ENCODE peak calls at places on chromosomes 4 and X, in five cellular contexts. One of them, this sample, is unnamed.
A peak's percentile ranks its signal among the peaks of the same experiment; 100 is the strongest.

GRCh38 chrX:150270622-150271021 is 92.5 kb upstream of the MAMLD1 start:
- DNase-seq in RPMI7951: no peak
- DNase-seq in iris pigment epithelial cell: no peak
- DNase-seq in sciatic nerve: no peak
- DNase-seq in activated gamma-delta T cell treated with Interleukin-2 at 50 U/mL for 16 hours: no peak
- DNase-seq in this sample: no peak

GRCh38 chr4:24470681-24471622 is 113.4 kb downstream of the DHX15 start:
- DNase-seq in RPMI7951: no peak
- DNase-seq in iris pigment epithelial cell: peak; percentile 54
- DNase-seq in sciatic nerve: peak; percentile 73
- DNase-seq in activated gamma-delta T cell treated with Interleukin-2 at 50 U/mL for 16 hours: no peak
- DNase-seq in this sample: peak; percentile 61

GRCh38 chrX:13649823-13650222 is 3.1 kb upstream of the TCEANC start:
- DNase-seq in RPMI7951: no peak
- DNase-seq in iris pigment epithelial cell: peak; percentile 46
- DNase-seq in sciatic nerve: no peak
- DNase-seq in activated gamma-delta T cell treated with Interleukin-2 at 50 U/mL for 16 hours: no peak
- DNase-seq in this sample: no peak

GRCh38 chr4:39814403-39815185 is 116.7 kb downstream of the UBE2K start:
- DNase-seq in RPMI7951: peak; percentile 51
- DNase-seq in iris pigment epithelial cell: peak; percentile 41
- DNase-seq in sciatic nerve: no peak
- DNase-seq in activated gamma-delta T cell treated with Interleukin-2 at 50 U/mL for 16 hours: peak; percentile 5
- DNase-seq in this sample: no peak

GRCh38 chr4:26081795-26082498 is 167.9 kb downstream of the SMIM20 start:
- DNase-seq in RPMI7951: peak; percentile 47
- DNase-seq in iris pigment epithelial cell: peak; percentile 47
- DNase-seq in sciatic nerve: no peak
- DNase-seq in activated gamma-delta T cell treated with Interleukin-2 at 50 U/mL for 16 hours: no peak
- DNase-seq in this sample: no peak

GRCh38 chr4:6926081-6926480 is 16.5 kb downstream of the TBC1D14 start:
- DNase-seq in RPMI7951: no peak
- DNase-seq in iris pigment epithelial cell: no peak
- DNase-seq in sciatic nerve: no peak
- DNase-seq in activated gamma-delta T cell treated with Interleukin-2 at 50 U/mL for 16 hours: no peak
- DNase-seq in this sample: no peak

GRCh38 chrX:150828785-150829184 is 69.7 kb downstream of the CD99L2 start:
- DNase-seq in RPMI7951: no peak
- DNase-seq in iris pigment epithelial cell: no peak
- DNase-seq in sciatic nerve: no peak
- DNase-seq in activated gamma-delta T cell treated with Interleukin-2 at 50 U/mL for 16 hours: no peak
- DNase-seq in this sample: no peak

GRCh38 chrX:119757646-119757978 is 776 bp upstream of the SOWAHD start:
- DNase-seq in RPMI7951: no peak
- DNase-seq in iris pigment epithelial cell: no peak
- DNase-seq in sciatic nerve: no peak
- DNase-seq in activated gamma-delta T cell treated with Interleukin-2 at 50 U/mL for 16 hours: no peak
- DNase-seq in this sample: no peak

GRCh38 chr4:38818441-38818976 is 13.9 kb upstream of the TLR1 start:
- DNase-seq in RPMI7951: no peak
- DNase-seq in iris pigment epithelial cell: no peak
- DNase-seq in sciatic nerve: no peak
- DNase-seq in activated gamma-delta T cell treated with Interleukin-2 at 50 U/mL for 16 hours: no peak
- DNase-seq in this sample: peak; percentile 45

GRCh38 chr4:100582146-100582545 is 64.3 kb upstream of the EMCN start:
- DNase-seq in RPMI7951: peak; percentile 6
- DNase-seq in iris pigment epithelial cell: no peak
- DNase-seq in sciatic nerve: no peak
- DNase-seq in activated gamma-delta T cell treated with Interleukin-2 at 50 U/mL for 16 hours: no peak
- DNase-seq in this sample: no peak

GRCh38 chr4:94726524-94727123 is 31.1 kb upstream of the BMPR1B start:
- DNase-seq in RPMI7951: no peak
- DNase-seq in iris pigment epithelial cell: no peak
- DNase-seq in sciatic nerve: no peak
- DNase-seq in activated gamma-delta T cell treated with Interleukin-2 at 50 U/mL for 16 hours: no peak
- DNase-seq in this sample: no peak

GRCh38 chr4:26484032-26484515 is 6.2 kb downstream of the CCKAR start:
- DNase-seq in RPMI7951: no peak
- DNase-seq in iris pigment epithelial cell: no peak
- DNase-seq in sciatic nerve: no peak
- DNase-seq in activated gamma-delta T cell treated with Interleukin-2 at 50 U/mL for 16 hours: no peak
- DNase-seq in this sample: no peak

GRCh38 chr4:2818351-2818939 is 25.2 kb upstream of the ADD1 start:
- DNase-seq in RPMI7951: no peak
- DNase-seq in iris pigment epithelial cell: no peak
- DNase-seq in sciatic nerve: no peak
- DNase-seq in activated gamma-delta T cell treated with Interleukin-2 at 50 U/mL for 16 hours: no peak
- DNase-seq in this sample: no peak

This sample was measured in B cell.